ENCODE peak calls at places on chromosomes 6 and 20, in five cellular contexts. I is HEK293T, Q is HepG2, T is GM12878, M is H1. S is an unnamed sample.

GRCh38 chr6:22442826-22443225 is 126.5 kb upstream of the HDGFL1 start:
- DNase-seq in I (no peak), Q (no peak), T (no peak), M (no peak), S (no peak)

GRCh38 chr6:80969439-80969838 is 783.0 kb downstream of the TENT5A start:
- DNase-seq in I (no peak), Q (no peak), T (no peak), M (no peak), S (no peak)

GRCh38 chr6:159359581-159360264 is 190.5 kb downstream of the FNDC1 start:
- DNase-seq in I (no peak), Q (no peak), T (no peak), M (no peak), S (no peak)

GRCh38 chr20:49729780-49730179 is 16.1 kb upstream of the B4GALT5 start:
- DNase-seq in I (no peak), Q (no peak), T (no peak), M (no peak), S (no peak)

GRCh38 chr6:88910922-88911778 is 52.3 kb downstream of the RNGTT start:
- DNase-seq in I (no peak), Q (no peak), T (no peak), M (no peak), S (no peak)

GRCh38 chr20:34938466-34939163 is 17.0 kb downstream of the GSS start:
- DNase-seq in I (no peak), Q (no peak), T (no peak), M (no peak), S (no peak)

GRCh38 chr6:3398165-3398562 is 58.7 kb downstream of the SLC22A23 start:
- DNase-seq in I (no peak), Q (no peak), T (no peak), M (no peak), S (no peak)

GRCh38 chr6:25898289-25898977 is 24.4 kb upstream of the SLC17A3 start:
- DNase-seq in I (no peak), Q (no peak), T (no peak), M (no peak), S (no peak)

GRCh38 chr6:111113731-111114438 is 26.6 kb downstream of the SLC16A10 start:
- DNase-seq in I (no peak), Q (no peak), T (no peak), M (no peak), S (peak; percentile 15)

GRCh38 chr20:47872341-47872740 is 87.1 kb upstream of the SULF2 start:
- DNase-seq in I (no peak), Q (no peak), T (no peak), M (no peak), S (no peak)

GRCh38 chr20:47876348-47877056 is 91.2 kb upstream of the SULF2 start:
- DNase-seq in I (no peak), Q (no peak), T (no peak), M (no peak), S (no peak)

GRCh38 chr20:47879771-47880170 is 94.5 kb upstream of the SULF2 start:
- DNase-seq in I (no peak), Q (no peak), T (no peak), M (no peak), S (no peak)

GRCh38 chr20:47878601-47879004 is 93.3 kb upstream of the SULF2 start:
- DNase-seq in I (no peak), Q (no peak), T (no peak), M (no peak), S (no peak)

GRCh38 chr20:47875302-47876025 is 90.2 kb upstream of the SULF2 start:
- DNase-seq in I (no peak), Q (no peak), T (no peak), M (no peak), S (no peak)
- TF ChIP-seq SUZ12 in I (no peak), Q (no peak), T (no peak), M (no peak), S (no peak)

DNA sequence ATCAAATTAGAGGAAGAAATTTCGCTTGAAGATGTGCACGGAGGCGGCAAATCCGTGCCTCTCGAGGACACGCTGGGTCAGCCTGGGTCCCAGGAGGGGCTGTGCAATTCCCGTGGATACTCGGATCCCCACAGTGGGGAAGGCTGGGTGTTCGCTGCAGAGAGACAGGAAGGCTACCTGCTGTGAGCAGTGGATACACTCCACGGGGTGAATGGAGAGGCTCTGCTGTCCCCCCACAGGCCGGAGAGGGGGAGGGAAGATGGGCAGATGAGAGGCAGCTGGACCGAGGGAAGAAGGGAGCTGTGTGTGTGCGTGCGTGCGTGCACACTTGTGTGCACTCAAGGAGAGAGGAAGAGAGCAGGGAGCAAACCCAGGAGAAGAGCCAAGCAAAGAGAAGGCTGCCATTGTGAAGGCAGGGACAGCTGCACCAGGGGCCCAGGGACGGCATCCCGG is 57.3 kb downstream of the SULF2 start:
- DNase-seq in I (no peak), Q (no peak), T (no peak), M (no peak), S (no peak)
- TF ChIP-seq SUZ12 in I (no peak), Q (no peak), T (no peak), M (no peak), S (no peak)

GRCh38 chr6:21384211-21384610 is 209.3 kb upstream of the SOX4 start:
- DNase-seq in I (no peak), Q (peak; percentile 30), T (no peak), M (no peak), S (no peak)
- TF ChIP-seq SUZ12 in I (no peak), Q (no peak), T (no peak), M (no peak), S (no peak)

GRCh38 chr20:58071991-58072390 is 156.5 kb downstream of the ANKRD60 start:
- DNase-seq in I (no peak), Q (no peak), T (no peak), M (peak; percentile 16), S (no peak)
- TF ChIP-seq SUZ12 in I (no peak), Q (no peak), T (no peak), M (no peak), S (no peak)

DNA sequence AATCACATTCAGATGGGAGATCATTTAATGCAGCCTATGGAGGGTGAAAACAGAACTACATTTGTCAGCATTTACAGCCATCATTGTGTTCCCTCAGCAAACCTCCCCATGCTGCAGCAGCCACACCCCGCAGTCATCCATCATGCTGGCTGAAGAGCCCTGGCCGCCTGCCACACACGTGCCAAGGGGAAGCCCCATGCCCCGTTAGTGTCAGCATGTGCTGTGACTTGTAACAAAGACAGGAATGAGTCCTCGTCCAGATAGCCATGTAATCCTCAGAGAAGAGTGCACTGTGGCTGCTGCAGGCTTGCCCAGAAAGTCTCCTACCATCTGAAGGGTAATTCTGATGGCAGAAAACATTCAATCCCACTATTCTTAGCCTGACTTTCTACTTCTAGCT is 1097.8 kb downstream of the KIF16B start:
- DNase-seq in I (no peak), Q (no peak), T (peak; percentile 20), M (no peak), S (no peak)
- TF ChIP-seq SUZ12 in I (no peak), Q (no peak), T (no peak), M (no peak), S (no peak)

GRCh38 chr20:61737346-61737745 is 328.3 kb downstream of the TAF4 start:
- DNase-seq in I (no peak), Q (no peak), T (no peak), M (no peak), S (no peak)

GRCh38 chr20:61736751-61737310 is 328.9 kb downstream of the TAF4 start:
- DNase-seq in I (no peak), Q (no peak), T (no peak), M (no peak), S (no peak)

GRCh38 chr20:61734733-61735502 is 330.8 kb downstream of the TAF4 start:
- DNase-seq in I (no peak), Q (no peak), T (no peak), M (no peak), S (no peak)

GRCh38 chr20:61735503-61735785 is 330.2 kb downstream of the TAF4 start:
- DNase-seq in I (no peak), Q (no peak), T (no peak), M (no peak), S (no peak)

GRCh38 chr20:61736001-61736635 is 329.6 kb downstream of the TAF4 start:
- DNase-seq in I (no peak), Q (no peak), T (no peak), M (no peak), S (no peak)
- TF ChIP-seq SUZ12 in I (no peak), Q (no peak), T (no peak), M (no peak), S (no peak)

DNA sequence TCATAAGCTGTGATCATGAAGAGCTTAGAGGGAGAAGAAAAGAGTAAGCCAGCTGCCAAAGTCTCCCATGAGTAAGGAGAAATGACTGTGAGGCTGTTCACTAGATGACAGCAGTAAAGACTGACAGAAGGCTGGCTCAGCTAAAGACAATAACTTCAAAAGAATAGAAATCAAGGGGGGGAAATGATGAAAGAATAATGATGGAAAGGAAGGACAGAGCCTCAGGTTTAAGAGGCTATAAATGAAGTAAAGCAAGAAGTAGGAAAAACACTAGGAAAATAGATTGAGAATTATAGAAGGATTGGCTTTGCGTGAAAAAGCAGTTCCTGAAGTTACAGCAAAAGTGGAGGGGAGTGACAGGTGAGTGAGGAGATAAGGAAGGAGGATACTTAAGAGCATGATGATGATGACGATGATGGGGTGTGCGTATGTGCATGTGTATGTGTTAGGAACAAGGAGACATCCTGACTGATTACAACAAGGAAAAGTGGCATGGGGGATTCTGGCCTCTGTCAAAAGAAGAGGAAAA is 48.2 kb downstream of the HBS1L start:
- DNase-seq in I (no peak), Q (no peak), T (no peak), M (no peak), S (no peak)
- TF ChIP-seq SUZ12 in I (no peak), Q (no peak), T (no peak), M (no peak), S (no peak)

GRCh38 chr6:32462609-32463008 is 22.9 kb downstream of the HLA-DRA start:
- DNase-seq in I (no peak), Q (no peak), T (peak; percentile 76), M (no peak), S (no peak)
- TF ChIP-seq SUZ12 in I (no peak), Q (no peak), T (no peak), M (no peak), S (no peak)

GRCh38 chr20:37413023-37413334 is 67.0 kb downstream of the SRC start:
- DNase-seq in I (no peak), Q (no peak), T (no peak), M (no peak), S (no peak)

GRCh38 chr20:37414636-37415035 is 68.7 kb downstream of the SRC start:
- DNase-seq in I (no peak), Q (no peak), T (no peak), M (no peak), S (no peak)

GRCh38 chr20:37415118-37416085 is 69.5 kb downstream of the SRC start:
- DNase-seq in I (no peak), Q (no peak), T (no peak), M (no peak), S (no peak)

GRCh38 chr20:37413354-37413753 is 67.4 kb downstream of the SRC start:
- DNase-seq in I (no peak), Q (no peak), T (no peak), M (no peak), S (no peak)

DNA sequence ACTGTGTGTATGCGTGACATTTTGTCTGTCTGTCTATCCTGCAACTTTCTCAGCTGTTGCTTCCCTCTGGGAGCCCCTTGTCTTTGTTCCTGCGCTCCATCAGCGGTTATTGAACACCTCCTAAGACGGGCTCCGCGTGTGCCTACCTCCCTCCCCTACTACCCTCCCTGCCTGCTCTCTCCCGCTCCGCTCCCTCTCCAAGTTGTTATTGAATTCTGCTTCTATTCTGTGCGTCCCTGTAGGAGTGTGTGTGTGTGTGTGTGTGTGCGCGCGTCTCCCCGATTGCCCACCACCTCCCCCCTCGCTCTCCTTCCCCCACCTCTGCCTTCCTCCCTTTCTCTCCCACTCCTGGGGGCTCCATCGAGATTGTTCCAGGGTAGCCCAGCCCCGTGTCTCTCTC is 68.2 kb downstream of the SRC start:
- DNase-seq in I (no peak), Q (no peak), T (no peak), M (peak; percentile 49), S (no peak)
- TF ChIP-seq SUZ12 in I (no peak), Q (no peak), T (no peak), M (no peak), S (no peak)